ENCODE peak calls at places on chromosomes 6 and 20, in four cellular contexts. One of them, this sample, is unnamed.

GRCh38 chr6:20700375-20700774 is 166.1 kb downstream of the CDKAL1 start:
- DNase-seq in T-cell: no peak
- DNase-seq in GM19239: no peak
- DNase-seq in Kasumi-1: no peak
- DNase-seq in this sample: peak; percentile 60

GRCh38 chr6:113291751-113292445 is 565.2 kb upstream of the MARCKS start:
- DNase-seq in T-cell: no peak
- DNase-seq in Kasumi-1: no peak
- DNase-seq in GM19239: no peak
- DNase-seq in this sample: no peak

GRCh38 chr20:62555642-62556420 is 80.0 kb upstream of the GATA5 start:
- DNase-seq in T-cell: no peak
- DNase-seq in GM19239: no peak
- DNase-seq in Kasumi-1: no peak
- DNase-seq in this sample: no peak

GRCh38 chr20:56716806-56717205 is 87.7 kb downstream of the TFAP2C start:
- DNase-seq in T-cell: no peak
- DNase-seq in Kasumi-1: no peak
- DNase-seq in GM19239: no peak
- DNase-seq in this sample: no peak

GRCh38 chr20:64106435-64106961 is 867 bp downstream of the NPBWR2 start:
- DNase-seq in GM19239: no peak
- DNase-seq in Kasumi-1: no peak
- DNase-seq in T-cell: no peak
- DNase-seq in this sample: peak; percentile 2

GRCh38 chr6:49892280-49892679 is 25.9 kb upstream of the CRISP1 start:
- DNase-seq in T-cell: no peak
- DNase-seq in Kasumi-1: no peak
- DNase-seq in GM19239: no peak
- DNase-seq in this sample: no peak

GRCh38 chr6:125104425-125104824 is 49.1 kb upstream of the TPD52L1 start:
- DNase-seq in Kasumi-1: no peak
- DNase-seq in GM19239: no peak
- DNase-seq in T-cell: no peak
- DNase-seq in this sample: peak; percentile 62

GRCh38 chr6:36563237-36563927 is 16.1 kb upstream of the STK38 start:
- DNase-seq in GM19239: no peak
- DNase-seq in T-cell: no peak
- DNase-seq in Kasumi-1: no peak
- DNase-seq in this sample: peak; percentile 54

GRCh38 chr6:1624848-1625341 is 15.2 kb downstream of the FOXC1 start:
- DNase-seq in GM19239: no peak
- DNase-seq in T-cell: no peak
- DNase-seq in Kasumi-1: no peak
- DNase-seq in this sample: no peak

GRCh38 chr6:163955752-163956151 is 541.2 kb downstream of the QKI start:
- DNase-seq in T-cell: no peak
- DNase-seq in Kasumi-1: no peak
- DNase-seq in GM19239: no peak
- DNase-seq in this sample: peak; percentile 63

GRCh38 chr6:62775427-62776022 is 435.7 kb upstream of the FKBP1C start:
- DNase-seq in Kasumi-1: peak; percentile 56
- DNase-seq in GM19239: no peak
- DNase-seq in T-cell: no peak
- DNase-seq in this sample: peak; percentile 44

GRCh38 chr6:126133984-126134383 is 147.6 kb downstream of the TRMT11 start:
- DNase-seq in GM19239: no peak
- DNase-seq in Kasumi-1: no peak
- DNase-seq in T-cell: no peak
- DNase-seq in this sample: no peak

GRCh38 chr20:4233520-4233919 is 218.2 kb upstream of the RNF24 start:
- DNase-seq in GM19239: no peak
- DNase-seq in T-cell: no peak
- DNase-seq in Kasumi-1: no peak
- DNase-seq in this sample: no peak

GRCh38 chr20:51094221-51094620 is 71.3 kb upstream of the KCNG1 start:
- DNase-seq in T-cell: no peak
- DNase-seq in Kasumi-1: no peak
- DNase-seq in GM19239: no peak
- DNase-seq in this sample: no peak

GRCh38 chr6:55282145-55282544 is 45.1 kb upstream of the GFRAL start:
- DNase-seq in GM19239: no peak
- DNase-seq in T-cell: no peak
- DNase-seq in Kasumi-1: no peak
- DNase-seq in this sample: no peak

GRCh38 chr20:63704749-63705117 is 3.0 kb downstream of the ARFRP1 start:
- DNase-seq in GM19239: no peak
- DNase-seq in Kasumi-1: no peak
- DNase-seq in T-cell: no peak
- DNase-seq in this sample: no peak

GRCh38 chr20:38075161-38075998 is 41.8 kb downstream of the RPRD1B start:
- DNase-seq in Kasumi-1: no peak
- DNase-seq in T-cell: no peak
- DNase-seq in GM19239: no peak
- DNase-seq in this sample: no peak

GRCh38 chr6:50820590-50821234 is 2.0 kb downstream of the TFAP2B start:
- DNase-seq in GM19239: no peak
- DNase-seq in T-cell: no peak
- DNase-seq in Kasumi-1: no peak
- DNase-seq in this sample: no peak

GRCh38 chr6:14885471-14885987 is 360.3 kb upstream of the JARID2 start:
- DNase-seq in T-cell: no peak
- DNase-seq in Kasumi-1: no peak
- DNase-seq in GM19239: no peak
- DNase-seq in this sample: no peak

GRCh38 chr6:36323062-36323461 is 13.6 kb downstream of the BNIP5 start:
- DNase-seq in T-cell: no peak
- DNase-seq in Kasumi-1: no peak
- DNase-seq in GM19239: no peak
- DNase-seq in this sample: no peak

GRCh38 chr6:139784222-139784769 is 409.8 kb upstream of the CITED2 start:
- DNase-seq in GM19239: no peak
- DNase-seq in T-cell: no peak
- DNase-seq in Kasumi-1: no peak
- DNase-seq in this sample: no peak

GRCh38 chr20:56788671-56789610 is 159.8 kb downstream of the TFAP2C start:
- DNase-seq in GM19239: no peak
- DNase-seq in Kasumi-1: no peak
- DNase-seq in T-cell: no peak
- DNase-seq in this sample: no peak

GRCh38 chr6:166490671-166491500 is 95.6 kb downstream of the RAMACL start:
- DNase-seq in Kasumi-1: no peak
- DNase-seq in GM19239: no peak
- DNase-seq in T-cell: no peak
- DNase-seq in this sample: peak; percentile 87

GRCh38 chr6:15444081-15444731 is 198.3 kb downstream of the JARID2 start:
- DNase-seq in T-cell: no peak
- DNase-seq in GM19239: no peak
- DNase-seq in Kasumi-1: no peak
- DNase-seq in this sample: peak; percentile 62

GRCh38 chr20:51298141-51298540 is 244.4 kb downstream of the NFATC2 start:
- DNase-seq in GM19239: no peak
- DNase-seq in T-cell: no peak
- DNase-seq in Kasumi-1: no peak
- DNase-seq in this sample: no peak

GRCh38 chr6:157302761-157303160 is 20.6 kb downstream of the TMEM242 start:
- DNase-seq in Kasumi-1: no peak
- DNase-seq in GM19239: no peak
- DNase-seq in T-cell: no peak
- DNase-seq in this sample: no peak

GRCh38 chr6:84150680-84151079 is 76.8 kb downstream of the CEP162 start:
- DNase-seq in GM19239: no peak
- DNase-seq in T-cell: no peak
- DNase-seq in Kasumi-1: no peak
- DNase-seq in this sample: peak; percentile 24

GRCh38 chr6:68108243-68108835 is 526.7 kb upstream of the ADGRB3 start:
- DNase-seq in T-cell: no peak
- DNase-seq in GM19239: no peak
- DNase-seq in Kasumi-1: no peak
- DNase-seq in this sample: no peak

GRCh38 chr6:49257549-49257948 is 205.5 kb downstream of the MMUT start:
- DNase-seq in T-cell: no peak
- DNase-seq in GM19239: no peak
- DNase-seq in Kasumi-1: no peak
- DNase-seq in this sample: peak; percentile 1